ENCODE peak calls at places on chromosomes 12 and 14, in five cellular contexts. A is A549, W is K562, N is HCT116, C is endothelial cell of umbilical vein. R is an unnamed sample.

GRCh38 chr12:13307143-13307831 is 110.8 kb downstream of the EMP1 start:
- DNase-seq in A (no peak), W (no peak), N (no peak), C (no peak), R (no peak)

GRCh38 chr12:45713108-45713507 is 16.4 kb upstream of the ARID2 start:
- DNase-seq in A (no peak), W (no peak), N (no peak), C (peak), R (no peak)

GRCh38 chr12:8499616-8500015 is 13.7 kb upstream of the CLEC4D start:
- DNase-seq in A (no peak), W (no peak), N (no peak), C (no peak), R (peak)

GRCh38 chr14:92753250-92753649 is 4.8 kb upstream of the LGMN start:
- DNase-seq in A (no peak), W (no peak), N (no peak), C (no peak), R (no peak)

GRCh38 chr12:42140901-42141300 is 3.8 kb downstream of the GXYLT1 start:
- DNase-seq in A (peak), W (no peak), N (no peak), C (no peak), R (no peak)

GRCh38 chr12:24767016-24767415 is 181.9 kb downstream of the BCAT1 start:
- DNase-seq in A (no peak), W (no peak), N (no peak), C (no peak), R (no peak)

GRCh38 chr14:63266106-63266505 is 52.6 kb downstream of the GPHB5 start:
- DNase-seq in A (no peak), W (no peak), N (no peak), C (no peak), R (no peak)

GRCh38 chr12:85468356-85469157 is 188.5 kb downstream of the ALX1 start:
- DNase-seq in A (peak), W (peak), N (peak), C (peak), R (peak)

GRCh38 chr14:101489092-101489760 is 72.1 kb upstream of the DIO3 start:
- DNase-seq in A (no peak), W (no peak), N (no peak), C (no peak), R (no peak)

DNA sequence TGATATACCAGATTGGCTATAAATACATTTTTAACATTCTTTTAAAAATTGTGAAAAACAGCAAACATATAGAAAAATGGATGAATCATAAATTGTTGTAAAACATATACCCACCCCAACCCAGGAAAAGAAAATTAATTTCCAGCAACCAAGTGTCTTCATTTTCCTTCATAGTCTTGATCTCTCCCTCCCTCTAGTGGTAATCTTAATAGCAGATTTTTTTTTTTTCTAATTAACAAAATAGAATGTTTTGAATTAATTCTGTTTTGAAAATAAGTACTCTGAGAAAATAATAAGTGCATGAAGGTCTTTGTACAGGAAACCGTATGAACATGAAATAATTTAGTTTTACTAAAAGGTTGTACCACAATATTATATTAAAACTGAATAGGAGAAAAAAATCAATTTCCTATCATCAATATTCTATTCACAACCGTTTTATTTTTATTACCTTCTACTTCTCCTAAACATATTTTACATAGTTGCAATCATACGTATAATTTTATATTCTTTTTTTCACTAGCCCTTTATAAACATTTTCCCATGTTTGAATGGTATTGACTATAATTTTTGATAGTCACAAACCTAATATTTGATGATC is 7.0 kb downstream of the ETNK1 start:
- DNase-seq in A (no peak), W (no peak), N (no peak), C (peak), R (peak)
- TF ChIP-seq MAX in A (no peak), W (no peak), N (no peak), C (no peak), R (no peak)

DNA sequence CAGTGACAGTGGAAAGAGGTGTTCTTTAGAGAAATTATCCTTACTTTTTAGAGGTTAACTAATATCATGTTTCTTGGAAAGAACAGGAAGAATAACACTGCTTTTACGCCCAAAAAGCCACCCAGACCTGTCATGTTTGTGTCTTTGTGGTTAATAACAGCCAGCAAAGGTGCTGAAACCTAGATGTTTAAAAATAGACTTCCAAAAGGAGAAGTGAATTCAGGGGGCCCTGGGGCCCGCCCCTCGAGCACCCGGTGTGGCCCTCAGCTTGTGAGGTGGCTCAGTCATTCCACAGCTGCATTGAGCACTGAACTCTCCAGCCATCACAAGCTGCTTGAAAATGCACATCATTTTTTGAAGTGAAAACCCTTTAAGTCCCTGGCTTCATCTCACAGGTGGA is 20.8 kb upstream of the AMN start:
- DNase-seq in A (no peak), W (no peak), N (no peak), C (no peak), R (peak)
- TF ChIP-seq POLR2A in A (no peak), W (no peak), N (no peak), C (no peak), R (no peak)

GRCh38 chr12:130418261-130418660 is 80.6 kb downstream of the PIWIL1 start:
- DNase-seq in A (no peak), W (no peak), N (no peak), C (no peak), R (no peak)
- TF ChIP-seq MAX in A (no peak), W (no peak), N (no peak), C (no peak), R (no peak)

GRCh38 chr12:25828188-25828587 is 130.3 kb upstream of the RASSF8 start:
- DNase-seq in A (no peak), W (no peak), N (no peak), C (no peak), R (no peak)
- TF ChIP-seq POLR2A in A (no peak), W (no peak), N (no peak), C (no peak), R (no peak)

GRCh38 chr12:39835517-39836489 is 216.2 kb upstream of the ABCD2 start:
- DNase-seq in A (no peak), W (no peak), N (no peak), C (no peak), R (no peak)

GRCh38 chr12:39831587-39832315 is 212.1 kb upstream of the ABCD2 start:
- DNase-seq in A (peak), W (no peak), N (no peak), C (peak), R (no peak)

GRCh38 chr12:39830862-39831520 is 211.4 kb upstream of the ABCD2 start:
- DNase-seq in A (no peak), W (no peak), N (no peak), C (no peak), R (no peak)
- TF ChIP-seq MAX in A (no peak), W (no peak), N (no peak), C (no peak), R (no peak)

GRCh38 chr14:100193417-100194357 is 34.2 kb upstream of the DEGS2 start:
- DNase-seq in A (no peak), W (peak), N (no peak), C (no peak), R (peak)
- TF ChIP-seq POLR2A in A (no peak), W (no peak), N (no peak), C (no peak), R (no peak)

GRCh38 chr14:25411933-25412757 is 362.2 kb upstream of the STXBP6 start:
- DNase-seq in A (peak), W (no peak), N (no peak), C (no peak), R (peak)

DNA sequence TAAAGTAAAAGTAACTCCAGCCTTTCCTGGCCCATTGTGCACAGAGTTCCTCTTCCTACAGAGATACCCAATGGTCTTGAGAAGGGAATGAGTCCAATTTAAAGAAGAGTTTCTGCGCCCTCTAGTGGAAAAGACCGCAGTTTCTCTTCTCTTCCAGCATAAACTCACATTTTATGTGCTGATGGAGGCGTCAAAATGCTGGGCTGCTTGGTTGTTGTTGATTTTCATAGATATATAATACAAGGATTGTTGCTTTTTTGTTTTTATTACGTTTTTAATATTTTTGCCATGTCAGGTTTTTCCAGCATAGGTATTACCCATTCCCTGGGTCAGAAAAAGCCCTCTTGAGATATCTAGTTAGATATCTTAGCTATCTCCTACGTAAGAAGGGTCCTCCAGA is 356.9 kb upstream of the STXBP6 start:
- DNase-seq in A (peak), W (no peak), N (no peak), C (peak), R (peak)
- TF ChIP-seq MAX in A (no peak), W (no peak), N (no peak), C (no peak), R (no peak)

GRCh38 chr14:34629657-34630529 is at the start of gene SNX6:
- DNase-seq in A (peak), W (peak), N (peak), C (peak), R (peak)
- TF ChIP-seq POLR2A in A (peak), W (peak), N (peak), C (peak), R (peak)

GRCh38 chr12:68622250-68622649 is 11.6 kb downstream of the RAP1B start:
- DNase-seq in A (no peak), W (no peak), N (no peak), C (no peak), R (no peak)

GRCh38 chr12:68621092-68622081 is 10.7 kb downstream of the RAP1B start:
- DNase-seq in A (no peak), W (no peak), N (no peak), C (peak), R (no peak)

GRCh38 chr12:68623059-68623458 is 12.4 kb downstream of the RAP1B start:
- DNase-seq in A (no peak), W (no peak), N (no peak), C (no peak), R (no peak)

GRCh38 chr12:68624933-68625332 is 14.2 kb downstream of the RAP1B start:
- DNase-seq in A (no peak), W (no peak), N (no peak), C (no peak), R (no peak)

GRCh38 chr12:68623984-68624383 is 13.3 kb downstream of the RAP1B start:
- DNase-seq in A (no peak), W (no peak), N (no peak), C (no peak), R (no peak)
- TF ChIP-seq MAX in A (no peak), W (no peak), N (no peak), C (no peak), R (no peak)

DNA sequence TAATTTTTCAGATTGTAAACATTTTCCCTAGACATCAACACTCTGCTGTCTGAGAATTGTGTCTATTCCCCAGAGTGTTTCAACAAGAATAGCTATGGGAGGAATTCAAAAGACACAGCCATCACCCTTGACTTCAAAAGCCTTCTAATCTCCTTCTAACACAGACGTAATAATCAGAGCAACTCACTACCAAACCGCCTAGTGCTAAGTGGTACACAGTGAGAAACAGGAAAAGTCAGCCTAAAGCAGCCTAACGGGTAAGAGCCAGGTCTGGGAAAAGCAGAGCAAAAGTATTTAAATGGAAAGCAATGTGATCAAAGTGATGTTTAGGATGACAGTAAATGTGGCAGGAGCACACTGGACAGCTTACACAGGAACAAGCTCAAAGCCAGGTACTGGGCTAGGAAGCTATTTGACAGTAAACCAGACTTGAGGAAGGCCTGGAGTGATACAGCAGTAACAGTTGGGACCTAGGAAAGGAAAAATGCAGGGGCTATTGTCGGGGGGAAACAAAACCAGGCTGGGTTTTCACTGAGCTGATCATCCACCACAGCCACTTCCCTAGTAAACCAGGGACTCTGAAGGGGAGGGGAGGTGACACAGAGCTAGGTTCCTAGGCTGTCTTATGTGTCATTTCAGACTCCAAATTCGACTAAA is 29.4 kb downstream of the CORO1C start:
- DNase-seq in A (no peak), W (no peak), N (no peak), C (peak), R (no peak)
- TF ChIP-seq POLR2A in A (no peak), W (no peak), N (no peak), C (no peak), R (no peak)